ENCODE peak calls at places on chromosomes 11 and 22, in five cellular contexts. N is H1, B is K562, U is GM12878, I is HepG2. K is an unnamed sample.

GRCh38 chr11:125591659-125592304 is 870 bp upstream of the STT3A start:
- DNase-seq in N (no peak), B (peak), U (no peak), I (peak), K (no peak)

GRCh38 chr11:124897681-124898680 is at the start of gene ROBO4:
- DNase-seq in N (no peak), B (no peak), U (no peak), I (peak), K (peak)

GRCh38 chr11:108115495-108116140 is 5.7 kb upstream of the ACAT1 start:
- DNase-seq in N (no peak), B (no peak), U (no peak), I (no peak), K (no peak)

GRCh38 chr11:1382831-1383607 is 6.7 kb upstream of the BRSK2 start:
- DNase-seq in N (no peak), B (peak), U (peak), I (peak), K (peak)

GRCh38 chr22:35310556-35311550 is 11.2 kb downstream of the TOM1 start:
- DNase-seq in N (no peak), B (no peak), U (no peak), I (peak), K (no peak)

GRCh38 chr22:41742918-41743317 is 43.6 kb downstream of the MEI1 start:
- DNase-seq in N (no peak), B (peak), U (no peak), I (no peak), K (no peak)

GRCh38 chr11:45237666-45238348 is 48.3 kb downstream of the SYT13 start:
- DNase-seq in N (no peak), B (no peak), U (no peak), I (no peak), K (no peak)

GRCh38 chr11:2570841-2571597 is 126.2 kb downstream of the KCNQ1 start:
- DNase-seq in N (no peak), B (no peak), U (no peak), I (no peak), K (no peak)

GRCh38 chr22:33328789-33329296 is 270.7 kb upstream of the SYN3 start:
- DNase-seq in N (no peak), B (no peak), U (no peak), I (peak), K (no peak)

GRCh38 chr11:76861490-76861953 is 804 bp downstream of the ACER3 start:
- DNase-seq in N (no peak), B (peak), U (no peak), I (no peak), K (no peak)

GRCh38 chr11:95515379-95515778 is 274.2 kb downstream of the FAM76B start:
- DNase-seq in N (no peak), B (no peak), U (no peak), I (no peak), K (no peak)

GRCh38 chr11:67371199-67371548 is 2.2 kb downstream of the CLCF1 start:
- DNase-seq in N (no peak), B (no peak), U (no peak), I (no peak), K (no peak)

DNA sequence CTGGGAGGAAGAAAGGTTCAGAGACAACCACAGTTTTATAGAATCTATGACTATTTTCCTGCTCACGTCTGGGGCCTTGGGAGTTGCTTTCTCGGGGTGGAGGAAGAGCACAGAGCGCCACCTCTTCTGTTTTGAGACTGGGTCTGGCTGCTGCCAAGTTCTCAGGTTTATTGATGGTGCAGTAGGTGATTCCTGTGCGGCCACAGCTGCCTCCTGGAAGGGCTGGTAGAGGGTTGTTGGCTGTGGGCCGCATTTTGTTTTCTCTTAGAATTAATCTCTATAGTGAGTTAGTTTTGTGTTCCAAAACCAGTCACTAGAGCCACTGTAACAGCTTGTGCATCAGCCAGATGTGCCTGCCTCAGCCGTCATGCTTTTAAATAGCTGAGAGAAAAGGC is 12.9 kb downstream of the TBC1D22A start:
- DNase-seq in N (no peak), B (no peak), U (no peak), I (no peak), K (no peak)
- TF ChIP-seq SRF in N (no peak), B (no peak), U (no peak), I (no peak), K (no peak)

GRCh38 chr11:34784318-34784841 is 131.8 kb downstream of the APIP start:
- DNase-seq in N (no peak), B (no peak), U (no peak), I (peak), K (no peak)
- TF ChIP-seq SRF in N (no peak), B (no peak), U (no peak), I (no peak), K (no peak)

GRCh38 chr11:12786891-12787290 is 112.7 kb downstream of the TEAD1 start:
- DNase-seq in N (no peak), B (no peak), U (no peak), I (no peak), K (no peak)

GRCh38 chr11:12789054-12789453 is 114.8 kb downstream of the TEAD1 start:
- DNase-seq in N (no peak), B (no peak), U (no peak), I (no peak), K (no peak)

GRCh38 chr11:12789574-12789973 is 115.4 kb downstream of the TEAD1 start:
- DNase-seq in N (no peak), B (no peak), U (no peak), I (no peak), K (no peak)

GRCh38 chr11:12786450-12786849 is 112.2 kb downstream of the TEAD1 start:
- DNase-seq in N (no peak), B (no peak), U (no peak), I (no peak), K (no peak)

DNA sequence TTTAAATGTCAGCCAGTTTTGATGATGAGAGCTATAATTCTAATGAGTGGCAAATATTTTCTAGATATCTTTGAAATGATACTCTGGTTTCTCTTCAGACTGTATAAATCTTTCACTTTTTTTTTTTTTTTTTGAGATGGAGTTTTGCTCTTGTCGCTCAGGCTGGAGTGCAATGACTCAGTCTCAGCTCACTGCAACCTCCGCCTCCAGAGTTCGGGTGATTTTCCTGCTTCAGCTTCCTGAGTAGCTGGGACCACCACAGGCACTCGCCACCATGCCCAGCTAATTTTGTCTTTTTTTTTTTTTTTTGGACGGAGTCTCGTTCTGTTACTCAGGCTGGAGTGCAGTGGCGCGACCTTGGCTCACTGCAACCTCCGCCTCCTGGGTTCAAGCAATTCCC is 113.6 kb downstream of the TEAD1 start:
- DNase-seq in N (no peak), B (no peak), U (no peak), I (no peak), K (no peak)
- TF ChIP-seq SRF in N (no peak), B (no peak), U (no peak), I (no peak), K (no peak)

GRCh38 chr22:28031383-28031922 is 112.4 kb upstream of the PITPNB start:
- DNase-seq in N (no peak), B (no peak), U (no peak), I (no peak), K (no peak)
- TF ChIP-seq SRF in N (no peak), B (no peak), U (no peak), I (no peak), K (no peak)